ENCODE peak calls at places on chromosome 19, in ten cellular contexts. T is heart right ventricle; U is breast epithelium; A is colonic mucosa; X is OCI-LY7; F is heart left ventricle; B is tibial artery; J is sigmoid colon; D is CD8-positive, alpha-beta memory T cell; V is prostate gland. P is an unnamed sample.

GRCh38 chr19:47429140-47429793 is 9.9 kb upstream of the MEIS3 start:
- DNase-seq in T (no peak), U (no peak), A (no peak), X (no peak), F (no peak), B (no peak), J (no peak), D (no peak), V (no peak), P (no peak)

GRCh38 chr19:50310759-50311465 is 18.3 kb downstream of the KCNC3 start:
- DNase-seq in T (no peak), U (no peak), A (no peak), X (no peak), F (no peak), B (no peak), J (no peak), D (no peak), V (no peak), P (no peak)

GRCh38 chr19:21094347-21095025 is 12.5 kb downstream of the ZNF714 start:
- DNase-seq in T (no peak), U (no peak), A (no peak), X (no peak), F (no peak), B (no peak), J (no peak), D (no peak), V (no peak), P (no peak)

GRCh38 chr19:32354345-32354744 is 8.9 kb downstream of the ZNF507 start:
- DNase-seq in T (no peak), U (no peak), A (no peak), X (no peak), F (no peak), B (no peak), J (no peak), D (no peak), V (no peak), P (no peak)

GRCh38 chr19:9456018-9456689 is 20.8 kb upstream of the ZNF266 start:
- DNase-seq in T (no peak), U (no peak), A (no peak), X (no peak), F (no peak), B (no peak), J (no peak), D (no peak), V (no peak), P (no peak)

GRCh38 chr19:17794731-17795494 is at the start of gene B3GNT3:
- DNase-seq in T (no peak), U (peak; percentile 24), A (peak; percentile 97), X (no peak), F (no peak), B (no peak), J (no peak), D (no peak), V (peak; percentile 30), P (no peak)

GRCh38 chr19:8641908-8642547 is 11.6 kb downstream of the NFILZ start:
- DNase-seq in T (no peak), U (no peak), A (no peak), X (peak; percentile 25), F (no peak), B (no peak), J (no peak), D (no peak), V (no peak), P (no peak)

GRCh38 chr19:57473646-57474045 is 3.7 kb downstream of the ZNF772 start:
- DNase-seq in T (no peak), U (no peak), A (no peak), X (no peak), F (no peak), B (no peak), J (no peak), D (no peak), V (no peak), P (no peak)

GRCh38 chr19:28934626-28935025 is 278.3 kb downstream of the UQCRFS1 start:
- DNase-seq in T (no peak), U (no peak), A (no peak), X (no peak), F (no peak), B (no peak), J (no peak), D (no peak), V (no peak), P (no peak)

GRCh38 chr19:28003543-28003942 is 1209.4 kb downstream of the UQCRFS1 start:
- DNase-seq in T (no peak), U (no peak), A (no peak), X (no peak), F (no peak), B (no peak), J (no peak), D (no peak), V (no peak), P (no peak)

GRCh38 chr19:7635670-7636069 is 1.2 kb upstream of the STXBP2 start:
- DNase-seq in T (no peak), U (no peak), A (no peak), X (no peak), F (no peak), B (no peak), J (no peak), D (no peak), V (no peak), P (no peak)

GRCh38 chr19:7636691-7637373 is at the start of gene STXBP2:
- DNase-seq in T (no peak), U (peak; percentile 80), A (peak; percentile 91), X (peak; percentile 91), F (peak; percentile 54), B (no peak), J (no peak), D (peak; percentile 95), V (peak; percentile 86), P (no peak)

GRCh38 chr19:7637374-7638256 is 705 bp downstream of the STXBP2 start:
- DNase-seq in T (no peak), U (no peak), A (peak; percentile 59), X (peak; percentile 29), F (peak; percentile 56), B (no peak), J (no peak), D (no peak), V (peak; percentile 33), P (no peak)

GRCh38 chr19:7638802-7639465 is 2.0 kb downstream of the STXBP2 start:
- DNase-seq in T (no peak), U (no peak), A (no peak), X (no peak), F (no peak), B (no peak), J (no peak), D (no peak), V (no peak), P (no peak)

GRCh38 chr19:7636317-7636690 is 606 bp upstream of the STXBP2 start:
- DNase-seq in T (no peak), U (no peak), A (no peak), X (no peak), F (no peak), B (no peak), J (no peak), D (no peak), V (no peak), P (no peak)
- H3K27ac ChIP-seq in T (no peak overlapping the region), U (peak overlapping the region; percentile 92), A (no peak overlapping the region), X (no peak overlapping the region), F (no peak overlapping the region), B (no peak overlapping the region), J (no peak overlapping the region), D (peak overlapping the region; percentile 88), V (no peak overlapping the region), P (no peak overlapping the region)

GRCh38 chr19:41987141-41987860 is 6.7 kb downstream of the ATP1A3 start:
- DNase-seq in T (no peak), U (no peak), A (no peak), X (no peak), F (no peak), B (no peak), J (no peak), D (no peak), V (no peak), P (no peak)

GRCh38 chr19:41988947-41989346 is 5.1 kb downstream of the ATP1A3 start:
- DNase-seq in T (no peak), U (no peak), A (no peak), X (no peak), F (no peak), B (no peak), J (no peak), D (no peak), V (no peak), P (no peak)

GRCh38 chr19:41990615-41991014 is 3.4 kb downstream of the ATP1A3 start:
- DNase-seq in T (no peak), U (no peak), A (no peak), X (no peak), F (no peak), B (no peak), J (no peak), D (no peak), V (no peak), P (no peak)

GRCh38 chr19:41991025-41991424 is 3.0 kb downstream of the ATP1A3 start:
- DNase-seq in T (peak; percentile 71), U (no peak), A (no peak), X (no peak), F (peak; percentile 90), B (no peak), J (no peak), D (no peak), V (no peak), P (no peak)

DNA sequence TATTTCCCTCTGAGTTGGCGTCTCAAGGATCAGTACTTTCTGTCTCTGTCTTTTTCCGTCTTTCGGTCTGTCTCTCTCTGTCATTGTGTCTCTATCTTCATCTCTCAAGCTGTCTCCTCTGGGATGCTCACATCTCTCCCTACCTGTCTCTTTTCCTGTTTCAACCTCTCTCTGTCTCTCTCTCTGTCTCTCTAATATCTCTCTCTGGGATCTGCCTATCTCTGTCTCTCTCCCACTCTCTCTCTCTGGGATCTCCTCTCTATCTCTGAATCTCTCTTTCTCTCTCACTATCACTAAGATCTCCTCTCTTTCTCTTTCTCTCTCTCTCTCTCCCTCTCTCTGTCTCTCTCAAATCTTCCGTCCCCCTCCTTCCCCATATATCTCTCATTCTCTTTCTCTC is 4.0 kb downstream of the ATP1A3 start:
- DNase-seq in T (no peak), U (no peak), A (no peak), X (no peak), F (no peak), B (no peak), J (no peak), D (no peak), V (no peak), P (no peak)
- H3K27ac ChIP-seq in T (no peak overlapping the region), U (no peak overlapping the region), A (no peak overlapping the region), X (no peak overlapping the region), F (no peak overlapping the region), B (no peak overlapping the region), J (no peak overlapping the region), D (no peak overlapping the region), V (no peak overlapping the region), P (no peak overlapping the region)

DNA sequence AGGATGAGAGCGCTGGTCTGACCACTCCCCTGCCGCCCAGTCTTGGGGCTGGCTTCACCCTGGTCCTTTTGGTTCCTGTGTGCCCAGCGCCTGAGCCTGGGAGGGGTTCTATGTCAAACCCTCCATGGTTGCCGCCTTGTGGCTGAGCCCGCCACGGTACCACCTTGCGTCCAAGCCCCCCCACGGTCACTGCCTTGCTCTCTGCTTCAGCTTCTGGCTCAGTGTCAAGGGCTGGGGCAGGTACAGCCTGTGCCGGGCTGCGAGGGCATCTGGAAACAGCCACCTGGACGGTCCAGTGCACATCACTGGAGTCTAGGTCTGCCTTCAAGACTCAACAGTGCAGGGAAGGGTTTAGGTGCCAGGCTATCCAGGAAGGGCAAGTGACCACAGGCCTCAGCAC is 14.3 kb upstream of the GALP start:
- DNase-seq in T (no peak), U (no peak), A (no peak), X (no peak), F (no peak), B (no peak), J (no peak), D (no peak), V (no peak), P (no peak)
- H3K27ac ChIP-seq in T (no peak overlapping the region), U (no peak overlapping the region), A (no peak overlapping the region), X (no peak overlapping the region), F (no peak overlapping the region), B (no peak overlapping the region), J (no peak overlapping the region), D (no peak overlapping the region), V (no peak overlapping the region), P (no peak overlapping the region)

GRCh38 chr19:13062317-13062716 is 40.3 kb downstream of the LYL1 start:
- DNase-seq in T (no peak), U (no peak), A (no peak), X (no peak), F (no peak), B (no peak), J (no peak), D (no peak), V (no peak), P (no peak)
- H3K27ac ChIP-seq in T (peak overlapping the region; percentile 99), U (peak overlapping the region; percentile 69), A (no peak overlapping the region), X (no peak overlapping the region), F (peak overlapping the region; percentile 94), B (peak overlapping the region; percentile 99), J (peak overlapping the region; percentile 99), D (no peak overlapping the region), V (peak overlapping the region; percentile 51), P (no peak overlapping the region)

P was measured in epithelial cell of prostate.